ENCODE peak calls at places on chromosomes 16 and 17, in seven cellular contexts. One of them, this sample, is unnamed.

GRCh38 chr16:87733190-87733589 is 32.6 kb downstream of the KLHDC4 start:
- DNase-seq in CD4-positive, alpha-beta T cell: no peak
- DNase-seq in foreskin fibroblast: no peak
- DNase-seq in AG10803: no peak
- DNase-seq in body of pancreas: no peak
- DNase-seq in gastrocnemius medialis: no peak
- DNase-seq in transverse colon: peak
- DNase-seq in this sample: no peak

GRCh38 chr17:40862985-40863733 is 3.9 kb downstream of the KRT12 start:
- DNase-seq in CD4-positive, alpha-beta T cell: no peak
- DNase-seq in foreskin fibroblast: no peak
- DNase-seq in AG10803: no peak
- DNase-seq in body of pancreas: no peak
- DNase-seq in gastrocnemius medialis: no peak
- DNase-seq in transverse colon: no peak
- DNase-seq in this sample: no peak

GRCh38 chr16:72821551-72821950 is 226.4 kb downstream of the ZFHX3 start:
- DNase-seq in CD4-positive, alpha-beta T cell: no peak
- DNase-seq in foreskin fibroblast: no peak
- DNase-seq in AG10803: no peak
- DNase-seq in body of pancreas: no peak
- DNase-seq in gastrocnemius medialis: no peak
- DNase-seq in transverse colon: no peak
- DNase-seq in this sample: no peak

GRCh38 chr16:77842468-77842867 is 54.1 kb downstream of the VAT1L start:
- DNase-seq in CD4-positive, alpha-beta T cell: no peak
- DNase-seq in foreskin fibroblast: no peak
- DNase-seq in AG10803: no peak
- DNase-seq in body of pancreas: no peak
- DNase-seq in gastrocnemius medialis: no peak
- DNase-seq in transverse colon: no peak
- DNase-seq in this sample: no peak

GRCh38 chr17:1058423-1059130 is 61.6 kb downstream of the TIMM22 start:
- DNase-seq in CD4-positive, alpha-beta T cell: peak
- DNase-seq in foreskin fibroblast: peak
- DNase-seq in AG10803: peak
- DNase-seq in body of pancreas: peak
- DNase-seq in gastrocnemius medialis: no peak
- DNase-seq in transverse colon: peak
- DNase-seq in this sample: no peak

GRCh38 chr17:30950669-30951399 is 20.0 kb upstream of the RNF135 start:
- DNase-seq in CD4-positive, alpha-beta T cell: no peak
- DNase-seq in foreskin fibroblast: peak
- DNase-seq in AG10803: peak
- DNase-seq in body of pancreas: peak
- DNase-seq in gastrocnemius medialis: peak
- DNase-seq in transverse colon: peak
- DNase-seq in this sample: no peak

GRCh38 chr16:68636064-68636551 is 9.0 kb upstream of the CDH3 start:
- DNase-seq in CD4-positive, alpha-beta T cell: no peak
- DNase-seq in foreskin fibroblast: no peak
- DNase-seq in AG10803: no peak
- DNase-seq in body of pancreas: no peak
- DNase-seq in gastrocnemius medialis: no peak
- DNase-seq in transverse colon: no peak
- DNase-seq in this sample: no peak

GRCh38 chr16:8946544-8946943 is 17.2 kb downstream of the USP7 start:
- DNase-seq in CD4-positive, alpha-beta T cell: no peak
- DNase-seq in foreskin fibroblast: no peak
- DNase-seq in AG10803: no peak
- DNase-seq in body of pancreas: no peak
- DNase-seq in gastrocnemius medialis: no peak
- DNase-seq in transverse colon: peak
- DNase-seq in this sample: no peak

GRCh38 chr17:16348586-16348985 is 4.7 kb downstream of the CENPV start:
- DNase-seq in CD4-positive, alpha-beta T cell: no peak
- DNase-seq in foreskin fibroblast: no peak
- DNase-seq in AG10803: no peak
- DNase-seq in body of pancreas: no peak
- DNase-seq in gastrocnemius medialis: peak
- DNase-seq in transverse colon: no peak
- DNase-seq in this sample: no peak

GRCh38 chr16:678858-679807 is 1.1 kb upstream of the STUB1 start:
- DNase-seq in CD4-positive, alpha-beta T cell: no peak
- DNase-seq in foreskin fibroblast: no peak
- DNase-seq in AG10803: peak
- DNase-seq in body of pancreas: peak
- DNase-seq in gastrocnemius medialis: peak
- DNase-seq in transverse colon: peak
- DNase-seq in this sample: no peak

GRCh38 chr17:44398692-44399691 is 9.5 kb upstream of the ITGA2B start:
- DNase-seq in CD4-positive, alpha-beta T cell: no peak
- DNase-seq in foreskin fibroblast: no peak
- DNase-seq in AG10803: no peak
- DNase-seq in body of pancreas: no peak
- DNase-seq in gastrocnemius medialis: no peak
- DNase-seq in transverse colon: no peak
- DNase-seq in this sample: no peak

GRCh38 chr17:44396946-44397345 is 7.5 kb upstream of the ITGA2B start:
- DNase-seq in CD4-positive, alpha-beta T cell: no peak
- DNase-seq in foreskin fibroblast: no peak
- DNase-seq in AG10803: no peak
- DNase-seq in body of pancreas: no peak
- DNase-seq in gastrocnemius medialis: no peak
- DNase-seq in transverse colon: no peak
- DNase-seq in this sample: no peak

GRCh38 chr17:44402564-44403172 is 13.2 kb upstream of the ITGA2B start:
- DNase-seq in CD4-positive, alpha-beta T cell: no peak
- DNase-seq in foreskin fibroblast: no peak
- DNase-seq in AG10803: no peak
- DNase-seq in body of pancreas: no peak
- DNase-seq in gastrocnemius medialis: no peak
- DNase-seq in transverse colon: no peak
- DNase-seq in this sample: no peak

GRCh38 chr17:44397479-44398440 is 8.3 kb upstream of the ITGA2B start:
- DNase-seq in CD4-positive, alpha-beta T cell: no peak
- DNase-seq in foreskin fibroblast: no peak
- DNase-seq in AG10803: no peak
- DNase-seq in body of pancreas: no peak
- DNase-seq in gastrocnemius medialis: no peak
- DNase-seq in transverse colon: no peak
- DNase-seq in this sample: no peak

DNA sequence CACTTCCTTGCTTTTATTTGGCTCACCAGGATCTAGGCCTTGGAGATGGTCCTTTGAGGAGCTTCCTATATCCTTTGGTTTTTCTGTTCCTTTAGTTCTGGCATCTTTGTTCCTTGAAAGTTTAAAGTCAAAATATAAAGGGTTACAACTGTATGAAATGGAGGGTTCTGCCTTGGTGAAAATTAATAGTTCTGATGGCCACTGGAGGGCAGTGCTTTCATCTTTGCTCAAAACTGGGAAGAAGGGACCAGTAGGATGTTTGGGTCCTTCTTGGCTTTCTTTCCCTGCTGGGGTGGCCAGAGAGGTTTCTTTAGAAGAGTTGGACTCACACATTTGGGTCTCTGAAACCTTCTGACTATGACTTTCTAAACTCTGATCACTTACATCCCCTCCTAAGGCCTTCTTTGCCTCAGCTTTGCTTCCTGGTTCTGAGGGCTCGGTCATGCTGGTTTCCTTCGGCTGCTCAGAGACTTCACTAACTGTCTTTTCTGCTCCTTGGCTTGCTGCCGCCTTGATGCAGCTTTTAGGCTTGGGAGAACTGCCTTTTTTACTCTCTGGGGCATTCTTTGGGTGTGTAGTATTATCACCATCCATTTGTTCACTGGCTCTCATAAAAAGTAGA is 10.9 kb upstream of the ITGA2B start:
- DNase-seq in CD4-positive, alpha-beta T cell: no peak
- DNase-seq in foreskin fibroblast: peak
- DNase-seq in AG10803: peak
- DNase-seq in body of pancreas: no peak
- DNase-seq in gastrocnemius medialis: no peak
- DNase-seq in transverse colon: no peak
- DNase-seq in this sample: no peak
- TF ChIP-seq CTCF in CD4-positive, alpha-beta T cell: no peak
- TF ChIP-seq CTCF in foreskin fibroblast: peak
- TF ChIP-seq CTCF in AG10803: peak
- TF ChIP-seq CTCF in body of pancreas: peak
- TF ChIP-seq CTCF in gastrocnemius medialis: peak
- TF ChIP-seq CTCF in transverse colon: peak
- TF ChIP-seq CTCF in this sample: peak

GRCh38 chr16:54936979-54937672 is 6.5 kb downstream of the IRX5 start:
- DNase-seq in CD4-positive, alpha-beta T cell: no peak
- DNase-seq in foreskin fibroblast: peak
- DNase-seq in AG10803: peak
- DNase-seq in body of pancreas: no peak
- DNase-seq in gastrocnemius medialis: no peak
- DNase-seq in transverse colon: no peak
- DNase-seq in this sample: peak
- TF ChIP-seq CTCF in CD4-positive, alpha-beta T cell: no peak
- TF ChIP-seq CTCF in foreskin fibroblast: peak
- TF ChIP-seq CTCF in AG10803: peak
- TF ChIP-seq CTCF in body of pancreas: peak
- TF ChIP-seq CTCF in gastrocnemius medialis: peak
- TF ChIP-seq CTCF in transverse colon: no peak
- TF ChIP-seq CTCF in this sample: peak

GRCh38 chr17:37774508-37774907 is 29.6 kb upstream of the HNF1B start:
- DNase-seq in CD4-positive, alpha-beta T cell: no peak
- DNase-seq in foreskin fibroblast: no peak
- DNase-seq in AG10803: no peak
- DNase-seq in body of pancreas: no peak
- DNase-seq in gastrocnemius medialis: no peak
- DNase-seq in transverse colon: peak
- DNase-seq in this sample: no peak
- TF ChIP-seq CTCF in CD4-positive, alpha-beta T cell: no peak
- TF ChIP-seq CTCF in foreskin fibroblast: no peak
- TF ChIP-seq CTCF in AG10803: no peak
- TF ChIP-seq CTCF in body of pancreas: no peak
- TF ChIP-seq CTCF in gastrocnemius medialis: no peak
- TF ChIP-seq CTCF in transverse colon: no peak
- TF ChIP-seq CTCF in this sample: no peak

GRCh38 chr16:67342616-67343015 is 16.0 kb downstream of the LRRC36 start:
- DNase-seq in CD4-positive, alpha-beta T cell: no peak
- DNase-seq in foreskin fibroblast: no peak
- DNase-seq in AG10803: no peak
- DNase-seq in body of pancreas: no peak
- DNase-seq in gastrocnemius medialis: no peak
- DNase-seq in transverse colon: no peak
- DNase-seq in this sample: no peak

GRCh38 chr16:67341250-67341649 is 14.6 kb downstream of the LRRC36 start:
- DNase-seq in CD4-positive, alpha-beta T cell: no peak
- DNase-seq in foreskin fibroblast: no peak
- DNase-seq in AG10803: no peak
- DNase-seq in body of pancreas: no peak
- DNase-seq in gastrocnemius medialis: no peak
- DNase-seq in transverse colon: no peak
- DNase-seq in this sample: no peak

GRCh38 chr16:67336111-67336510 is 9.5 kb downstream of the LRRC36 start:
- DNase-seq in CD4-positive, alpha-beta T cell: no peak
- DNase-seq in foreskin fibroblast: no peak
- DNase-seq in AG10803: no peak
- DNase-seq in body of pancreas: no peak
- DNase-seq in gastrocnemius medialis: no peak
- DNase-seq in transverse colon: no peak
- DNase-seq in this sample: no peak

GRCh38 chr16:67336646-67337045 is 10.0 kb downstream of the LRRC36 start:
- DNase-seq in CD4-positive, alpha-beta T cell: no peak
- DNase-seq in foreskin fibroblast: no peak
- DNase-seq in AG10803: no peak
- DNase-seq in body of pancreas: no peak
- DNase-seq in gastrocnemius medialis: no peak
- DNase-seq in transverse colon: no peak
- DNase-seq in this sample: no peak

GRCh38 chr16:67339453-67339852 is 12.8 kb downstream of the LRRC36 start:
- DNase-seq in CD4-positive, alpha-beta T cell: no peak
- DNase-seq in foreskin fibroblast: peak
- DNase-seq in AG10803: peak
- DNase-seq in body of pancreas: no peak
- DNase-seq in gastrocnemius medialis: no peak
- DNase-seq in transverse colon: no peak
- DNase-seq in this sample: no peak
- TF ChIP-seq CTCF in CD4-positive, alpha-beta T cell: no peak
- TF ChIP-seq CTCF in foreskin fibroblast: peak
- TF ChIP-seq CTCF in AG10803: peak
- TF ChIP-seq CTCF in body of pancreas: no peak
- TF ChIP-seq CTCF in gastrocnemius medialis: no peak
- TF ChIP-seq CTCF in transverse colon: no peak
- TF ChIP-seq CTCF in this sample: no peak

DNA sequence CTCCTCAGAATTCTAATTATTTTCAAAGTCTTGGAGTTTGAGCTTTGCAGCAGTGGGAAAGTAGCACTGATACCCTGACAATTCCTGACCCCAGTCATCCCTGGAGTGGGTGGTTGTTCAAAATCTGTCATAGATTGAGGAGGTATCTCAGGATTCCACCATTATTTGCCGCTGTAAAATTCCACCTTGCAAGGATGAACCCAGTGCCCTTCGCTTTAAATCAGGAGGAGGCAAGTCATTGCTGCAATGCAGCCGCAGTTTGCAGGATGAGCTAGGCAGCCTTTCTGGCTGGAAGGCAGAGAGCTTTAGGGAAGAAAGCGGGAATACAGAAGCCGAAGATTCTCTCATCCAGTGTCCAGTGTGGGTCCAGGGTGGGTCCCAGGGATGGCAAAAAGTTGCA is 296.9 kb downstream of the RBFOX1 start:
- DNase-seq in CD4-positive, alpha-beta T cell: no peak
- DNase-seq in foreskin fibroblast: no peak
- DNase-seq in AG10803: no peak
- DNase-seq in body of pancreas: no peak
- DNase-seq in gastrocnemius medialis: no peak
- DNase-seq in transverse colon: no peak
- DNase-seq in this sample: no peak
- TF ChIP-seq CTCF in CD4-positive, alpha-beta T cell: no peak
- TF ChIP-seq CTCF in foreskin fibroblast: no peak
- TF ChIP-seq CTCF in AG10803: no peak
- TF ChIP-seq CTCF in body of pancreas: no peak
- TF ChIP-seq CTCF in gastrocnemius medialis: no peak
- TF ChIP-seq CTCF in transverse colon: no peak
- TF ChIP-seq CTCF in this sample: no peak

DNA sequence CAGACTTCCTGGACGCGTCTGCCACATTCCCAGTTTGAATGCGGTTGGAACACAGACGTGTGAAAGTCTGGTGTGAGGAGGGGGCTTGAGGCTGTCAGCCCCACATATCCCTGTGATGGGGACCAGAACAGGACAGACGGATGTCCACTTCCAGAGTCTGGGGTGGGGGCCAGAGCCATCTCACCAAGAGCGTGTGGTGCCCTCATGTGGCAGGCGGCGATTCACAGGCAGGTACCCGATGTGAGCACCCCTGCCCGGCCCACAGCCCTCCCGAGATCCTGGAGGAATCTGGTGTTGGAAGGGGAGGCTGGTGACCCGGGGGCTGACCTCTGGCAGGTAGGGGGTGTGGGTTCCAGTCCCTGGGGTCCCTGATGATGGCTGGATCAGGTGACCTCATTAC is 51.5 kb downstream of the ENGASE start:
- DNase-seq in CD4-positive, alpha-beta T cell: no peak
- DNase-seq in foreskin fibroblast: no peak
- DNase-seq in AG10803: no peak
- DNase-seq in body of pancreas: no peak
- DNase-seq in gastrocnemius medialis: no peak
- DNase-seq in transverse colon: peak
- DNase-seq in this sample: no peak
- TF ChIP-seq CTCF in CD4-positive, alpha-beta T cell: no peak
- TF ChIP-seq CTCF in foreskin fibroblast: no peak
- TF ChIP-seq CTCF in AG10803: peak
- TF ChIP-seq CTCF in body of pancreas: peak
- TF ChIP-seq CTCF in gastrocnemius medialis: peak
- TF ChIP-seq CTCF in transverse colon: peak
- TF ChIP-seq CTCF in this sample: no peak

GRCh38 chr16:81315271-81316175 is 761 bp downstream of the GAN start:
- DNase-seq in CD4-positive, alpha-beta T cell: peak
- DNase-seq in foreskin fibroblast: peak
- DNase-seq in AG10803: peak
- DNase-seq in body of pancreas: peak
- DNase-seq in gastrocnemius medialis: peak
- DNase-seq in transverse colon: peak
- DNase-seq in this sample: peak
- TF ChIP-seq CTCF in CD4-positive, alpha-beta T cell: no peak
- TF ChIP-seq CTCF in foreskin fibroblast: no peak
- TF ChIP-seq CTCF in AG10803: peak
- TF ChIP-seq CTCF in body of pancreas: peak
- TF ChIP-seq CTCF in gastrocnemius medialis: no peak
- TF ChIP-seq CTCF in transverse colon: no peak
- TF ChIP-seq CTCF in this sample: no peak

This sample was measured in mesothelial cell of epicardium.